ENCODE peak calls at places on chromosomes 12 and 14, in nine cellular contexts. O is spleen, I is A549, L is mammary epithelial cell, W is AG10803, V is mucosa of descending colon, F is HepG2, M is esophagus squamous epithelium, U is GM23338. J is an unnamed sample.

GRCh38 chr12:89253483-89253882 is 98.8 kb downstream of the DUSP6 start:
- DNase-seq in O (no peak), I (no peak), L (no peak), W (no peak), V (no peak), F (no peak), M (no peak), U (no peak), J (no peak)

GRCh38 chr12:70652451-70652850 is 15.2 kb upstream of the PTPRB start:
- DNase-seq in O (no peak), I (no peak), L (no peak), W (no peak), V (no peak), F (no peak), M (no peak), U (no peak), J (no peak)

GRCh38 chr14:31419179-31420012 is 954 bp downstream of the HEATR5A start:
- DNase-seq in O (no peak), I (no peak), L (no peak), W (peak; percentile 49), V (no peak), F (no peak), M (no peak), U (no peak), J (no peak)

GRCh38 chr14:64707661-64708060 is 3.4 kb downstream of the PLEKHG3 start:
- DNase-seq in O (no peak), I (peak; percentile 61), L (peak; percentile 96), W (peak; percentile 77), V (no peak), F (peak; percentile 81), M (no peak), U (no peak), J (no peak)

GRCh38 chr12:106171117-106171750 is 32.5 kb upstream of the NUAK1 start:
- DNase-seq in O (no peak), I (no peak), L (no peak), W (peak; percentile 35), V (no peak), F (no peak), M (no peak), U (no peak), J (no peak)

GRCh38 chr14:21882226-21882625 is 208.6 kb upstream of the OR4E1 start:
- DNase-seq in O (no peak), I (no peak), L (no peak), W (no peak), V (no peak), F (no peak), M (no peak), U (no peak), J (no peak)

GRCh38 chr12:116818341-116818856 is 62.8 kb downstream of the HRK start:
- DNase-seq in O (peak; percentile 73), I (no peak), L (no peak), W (peak; percentile 16), V (peak; percentile 26), F (no peak), M (no peak), U (no peak), J (no peak)

GRCh38 chr12:94148841-94149780 is 734 bp downstream of the PLXNC1 start:
- DNase-seq in O (peak; percentile 93), I (peak; percentile 46), L (peak; percentile 17), W (peak; percentile 40), V (peak; percentile 57), F (no peak), M (no peak), U (peak; percentile 75), J (no peak)

GRCh38 chr12:117188961-117189724 is 1.1 kb downstream of the FBXO21 start:
- DNase-seq in O (no peak), I (peak; percentile 19), L (peak; percentile 24), W (peak; percentile 49), V (peak; percentile 10), F (no peak), M (no peak), U (peak; percentile 29), J (no peak)

GRCh38 chr12:67413577-67413976 is 144.4 kb downstream of the CAND1 start:
- DNase-seq in O (no peak), I (no peak), L (peak; percentile 83), W (no peak), V (no peak), F (no peak), M (no peak), U (no peak), J (no peak)

GRCh38 chr12:67411562-67411961 is 142.4 kb downstream of the CAND1 start:
- DNase-seq in O (no peak), I (no peak), L (no peak), W (no peak), V (no peak), F (no peak), M (no peak), U (no peak), J (no peak)

GRCh38 chr12:67419810-67420209 is 150.7 kb downstream of the CAND1 start:
- DNase-seq in O (no peak), I (no peak), L (no peak), W (no peak), V (no peak), F (no peak), M (no peak), U (peak; percentile 64), J (no peak)

GRCh38 chr12:67414011-67414715 is 145.0 kb downstream of the CAND1 start:
- DNase-seq in O (no peak), I (no peak), L (no peak), W (no peak), V (no peak), F (no peak), M (no peak), U (peak; percentile 36), J (no peak)

DNA sequence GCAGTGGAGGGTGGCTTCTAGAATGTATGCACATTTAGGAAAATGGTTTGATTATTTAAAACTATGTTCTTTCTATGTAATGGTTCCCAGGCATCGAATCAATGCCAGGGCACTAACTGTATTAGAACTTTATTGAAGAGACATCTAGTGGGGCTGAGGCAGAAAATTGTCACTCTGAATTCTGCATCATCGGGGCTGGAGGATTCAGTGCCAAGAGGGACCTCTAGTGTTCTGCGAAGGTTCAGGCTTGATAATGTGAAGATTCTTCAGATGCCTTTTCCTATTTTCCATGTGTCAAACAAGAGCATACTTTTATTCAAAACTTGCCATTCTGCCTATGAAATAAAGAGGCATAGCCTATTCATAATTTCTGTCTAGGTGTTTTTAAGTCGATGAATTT is 146.3 kb downstream of the CAND1 start:
- DNase-seq in O (no peak), I (peak; percentile 34), L (peak; percentile 32), W (peak; percentile 65), V (no peak), F (peak; percentile 9), M (no peak), U (peak; percentile 77), J (no peak)
- TF ChIP-seq CTCF in O (no peak), I (peak; percentile 26), L (peak; percentile 32), W (peak; percentile 66), V (no peak), F (peak; percentile 29), M (no peak), U (peak; percentile 86), J (peak; percentile 26)

DNA sequence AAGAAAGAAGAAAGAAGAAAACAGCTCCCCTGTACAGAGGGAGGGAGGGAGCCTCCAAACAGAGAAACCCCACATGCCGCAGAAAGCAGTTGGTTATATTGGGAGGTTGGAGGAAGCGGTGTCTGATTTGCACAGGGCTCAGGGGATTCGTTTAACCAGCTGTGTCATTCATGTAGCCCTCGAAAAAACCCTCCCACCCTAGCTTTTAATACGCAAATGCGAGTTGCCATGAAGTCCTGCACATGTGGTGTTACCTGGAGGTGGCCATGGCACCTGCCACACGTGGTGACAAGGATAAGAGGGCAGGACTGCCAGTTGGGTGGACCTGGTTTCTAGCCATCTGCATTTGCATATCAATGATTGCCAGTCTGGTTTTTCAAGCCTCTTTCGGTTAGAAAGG is 40.9 kb downstream of the TMEM30B start:
- DNase-seq in O (no peak), I (no peak), L (no peak), W (no peak), V (no peak), F (no peak), M (no peak), U (peak; percentile 14), J (no peak)
- H3K4me3 ChIP-seq in O (no peak overlapping the region), I (no peak overlapping the region), L (no peak overlapping the region), W (no peak overlapping the region), V (no peak overlapping the region), F (no peak overlapping the region), M (no peak overlapping the region), U (no peak overlapping the region), J (no peak overlapping the region)

GRCh38 chr12:109937371-109937770 is 37.3 kb downstream of the TCHP start:
- DNase-seq in O (no peak), I (no peak), L (peak; percentile 21), W (no peak), V (no peak), F (no peak), M (no peak), U (no peak), J (no peak)

GRCh38 chr12:109931143-109931542 is 31.1 kb downstream of the TCHP start:
- DNase-seq in O (no peak), I (no peak), L (no peak), W (no peak), V (no peak), F (no peak), M (no peak), U (no peak), J (no peak)

GRCh38 chr12:109930028-109930800 is 30.1 kb downstream of the TCHP start:
- DNase-seq in O (no peak), I (no peak), L (no peak), W (no peak), V (no peak), F (no peak), M (no peak), U (no peak), J (no peak)

GRCh38 chr12:109932878-109933503 is 32.9 kb downstream of the TCHP start:
- DNase-seq in O (no peak), I (no peak), L (no peak), W (peak; percentile 20), V (peak; percentile 31), F (no peak), M (no peak), U (no peak), J (no peak)

GRCh38 chr12:109934026-109934425 is 34.0 kb downstream of the TCHP start:
- DNase-seq in O (no peak), I (peak; percentile 36), L (no peak), W (peak; percentile 16), V (peak; percentile 47), F (no peak), M (no peak), U (peak; percentile 35), J (no peak)
- TF ChIP-seq CTCF in O (no peak), I (peak; percentile 43), L (peak; percentile 9), W (peak; percentile 65), V (no peak), F (peak; percentile 68), M (no peak), U (peak; percentile 64), J (peak; percentile 44)

DNA sequence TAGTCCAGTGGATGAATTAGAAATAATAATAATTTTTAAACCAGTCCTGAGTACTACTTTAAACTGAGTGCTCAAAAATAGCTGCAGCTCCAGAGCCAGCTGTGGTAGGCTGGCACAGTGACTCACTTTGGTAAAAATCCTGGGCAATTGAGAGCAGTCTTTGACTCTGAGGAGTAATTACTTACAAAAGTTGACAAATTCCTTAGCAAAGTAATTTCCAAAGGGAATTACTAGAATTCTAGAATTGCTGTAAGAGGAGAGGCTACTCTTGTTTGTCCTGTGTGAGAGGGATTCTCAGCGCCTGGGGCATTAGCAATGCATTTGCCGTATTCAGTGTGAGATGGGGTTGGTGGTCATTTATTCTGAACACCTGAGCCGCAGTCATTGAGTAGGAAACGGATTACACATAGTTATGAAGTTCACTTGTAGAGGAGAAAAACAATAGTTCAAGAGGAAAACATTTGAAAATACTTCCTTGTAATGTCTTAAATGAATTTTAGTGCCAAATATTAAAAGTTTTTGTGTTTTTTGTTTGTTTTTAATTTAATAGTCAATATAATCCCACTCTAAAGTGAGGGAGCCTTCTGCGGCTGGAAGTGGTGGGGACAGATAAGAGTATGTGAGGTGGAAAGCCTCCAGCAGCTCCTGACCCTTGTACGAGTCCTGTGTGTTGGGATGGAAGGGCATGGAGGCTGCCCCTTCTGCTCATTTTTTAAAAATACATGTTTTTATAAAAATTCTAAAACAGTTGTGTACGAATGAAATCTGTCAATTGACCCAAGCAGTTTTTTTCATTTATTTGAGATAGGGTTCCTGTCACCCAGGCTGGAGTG is 41.9 kb downstream of the EID3 start:
- DNase-seq in O (no peak), I (peak; percentile 23), L (no peak), W (no peak), V (no peak), F (no peak), M (no peak), U (no peak), J (no peak)
- H3K4me3 ChIP-seq in O (no peak overlapping the region), I (no peak overlapping the region), L (no peak overlapping the region), W (no peak overlapping the region), V (no peak overlapping the region), F (no peak overlapping the region), M (no peak overlapping the region), U (no peak overlapping the region), J (no peak overlapping the region)

J was measured in GM12864.